ENCODE peak calls at places on chromosomes 7 and 10, in six cellular contexts. P, F, B, N, R and W are unnamed samples.

GRCh38 chr7:37311282-37311868 is 137.3 kb downstream of the ELMO1 start:
- DNase-seq in P (peak), F (no peak), N (no peak), R (no peak), B (no peak), W (no peak)

GRCh38 chr7:157613575-157614322 is 276.9 kb downstream of the DNAJB6 start:
- DNase-seq in R (no peak), P (no peak), F (no peak), N (no peak), B (no peak), W (peak)

GRCh38 chr10:69730251-69731156 is 71.2 kb upstream of the COL13A1 start:
- DNase-seq in P (no peak), N (no peak), B (no peak), R (peak), F (no peak), W (no peak)

GRCh38 chr7:148772297-148773089 is 73.8 kb downstream of the CUL1 start:
- DNase-seq in F (peak), R (no peak), N (no peak), B (no peak), P (peak), W (no peak)

GRCh38 chr7:22943997-22944396 is 69.9 kb downstream of the HYCC1 start:
- DNase-seq in N (no peak), F (no peak), R (peak), B (no peak), P (no peak), W (peak)

GRCh38 chr7:125611582-125611981 is 682.0 kb upstream of the POT1 start:
- DNase-seq in N (no peak), F (no peak), R (no peak), B (no peak), P (no peak), W (no peak)

GRCh38 chr7:39096220-39096619 is 118.5 kb downstream of the POU6F2 start:
- DNase-seq in B (no peak), R (no peak), N (no peak), P (no peak), F (no peak), W (no peak)

GRCh38 chr7:53218730-53219504 is 183.5 kb downstream of the POM121L12 start:
- DNase-seq in B (no peak), P (no peak), N (peak), R (peak), F (no peak), W (peak)

GRCh38 chr10:48509061-48509772 is 95.7 kb downstream of the ARHGAP22 start:
- DNase-seq in P (no peak), R (peak), N (no peak), F (no peak), B (no peak), W (no peak)

GRCh38 chr10:308572-309085 is 173.4 kb downstream of the ZMYND11 start:
- DNase-seq in P (no peak), B (no peak), R (no peak), F (no peak), N (peak), W (no peak)

GRCh38 chr10:129094813-129095212 is 372.2 kb upstream of the MGMT start:
- DNase-seq in P (no peak), N (no peak), F (no peak), R (no peak), B (no peak), W (no peak)

GRCh38 chr7:48088559-48089414 is at the start of gene UPP1:
- DNase-seq in F (peak), B (peak), N (peak), R (peak), P (peak), W (peak)

GRCh38 chr10:99775850-99776249 is 6.6 kb upstream of the ABCC2 start:
- DNase-seq in N (no peak), B (no peak), F (peak), R (no peak), P (peak), W (no peak)

GRCh38 chr10:50552771-50553535 is 70.8 kb downstream of the SGMS1 start:
- DNase-seq in R (no peak), F (no peak), N (no peak), P (peak), B (no peak), W (no peak)

GRCh38 chr10:32360241-32360640 is 13.3 kb upstream of the EPC1 start:
- DNase-seq in F (no peak), R (no peak), B (no peak), N (no peak), P (no peak), W (no peak)

GRCh38 chr10:93437000-93437945 is 44.9 kb downstream of the MYOF start:
- DNase-seq in R (peak), P (peak), N (peak), F (peak), B (peak), W (peak)

GRCh38 chr10:131514454-131514853 is 202.9 kb upstream of the TCERG1L start:
- DNase-seq in R (no peak), F (no peak), B (no peak), P (no peak), N (no peak), W (no peak)

GRCh38 chr7:66152538-66153191 is 38.0 kb downstream of the CRCP start:
- DNase-seq in F (no peak), P (peak), R (peak), B (no peak), N (no peak), W (no peak)

GRCh38 chr10:87659571-87660483 is at the start of gene PAPSS2:
- DNase-seq in R (peak), P (peak), F (peak), B (peak), N (peak), W (peak)

GRCh38 chr7:158101821-158102450 is 485.7 kb downstream of the PTPRN2 start:
- DNase-seq in R (no peak), N (no peak), P (no peak), F (no peak), B (no peak), W (no peak)

GRCh38 chr7:105493928-105494325 is 28.1 kb downstream of the PUS7 start:
- DNase-seq in R (no peak), B (peak), N (no peak), F (no peak), P (peak), W (no peak)

GRCh38 chr7:106583133-106583532 is 77.8 kb downstream of the CCDC71L start:
- DNase-seq in R (no peak), P (peak), B (no peak), N (no peak), F (no peak), W (no peak)

GRCh38 chr10:42646692-42647640 is 8.6 kb upstream of the ZNF33B start:
- DNase-seq in N (no peak), R (no peak), P (no peak), F (no peak), B (peak), W (no peak)

GRCh38 chr10:11177926-11178453 is 160.3 kb downstream of the CELF2 start:
- DNase-seq in P (no peak), N (no peak), R (peak), F (no peak), B (no peak), W (no peak)

GRCh38 chr7:150668472-150668911 is 17.0 kb upstream of the GIMAP2 start:
- DNase-seq in F (no peak), B (no peak), N (no peak), R (no peak), P (no peak), W (no peak)

GRCh38 chr7:27156508-27156898 is at the start of gene HOXA7:
- DNase-seq in R (no peak), F (peak), P (no peak), N (no peak), B (no peak), W (peak)

GRCh38 chr10:132518572-132519381 is 18.8 kb upstream of the INPP5A start:
- DNase-seq in P (no peak), F (no peak), B (peak), N (peak), R (peak), W (peak)

GRCh38 chr10:71828702-71829101 is 22.3 kb downstream of the PSAP start:
- DNase-seq in P (no peak), N (no peak), F (no peak), B (no peak), R (no peak), W (peak)

GRCh38 chr10:62112325-62112724 is 156.3 kb downstream of the RTKN2 start:
- DNase-seq in P (peak), F (no peak), B (no peak), R (no peak), N (no peak), W (no peak)

GRCh38 chr7:106112118-106112971 is at the start of gene SYPL1:
- DNase-seq in N (peak), F (peak), B (peak), R (peak), P (peak), W (peak)

GRCh38 chr10:422232-422631 is 267.2 kb downstream of the DIP2C start:
- DNase-seq in R (no peak), N (no peak), P (no peak), F (no peak), B (no peak), W (no peak)

GRCh38 chr7:129433823-129434171 is 435 bp upstream of the STRIP2 start:
- DNase-seq in N (no peak), B (no peak), F (peak), R (no peak), P (no peak), W (no peak)
- H3K27ac ChIP-seq in N (no peak), B (no peak), F (peak), R (peak), P (no peak), W (no peak)

DNA sequence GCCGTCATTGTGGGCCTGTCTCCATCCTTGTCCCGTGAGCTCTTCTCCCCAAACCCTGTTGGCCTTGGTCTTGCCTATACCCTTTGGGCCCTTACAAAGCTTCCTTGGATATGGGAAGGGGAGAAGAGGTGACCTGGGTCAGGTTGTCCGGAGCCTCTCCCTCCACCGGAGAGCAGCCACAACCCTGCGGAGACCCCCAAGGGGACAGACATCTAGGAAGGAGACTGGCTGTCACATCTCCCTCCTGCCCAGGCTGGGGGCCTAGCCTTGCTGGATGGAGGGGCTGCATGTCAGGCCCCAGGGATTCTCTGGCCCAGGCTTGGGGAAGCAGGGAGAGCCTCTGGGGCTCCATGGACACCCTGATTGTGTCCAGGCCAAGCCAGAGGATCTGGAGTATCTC is 11.8 kb downstream of the NACAD start:
- DNase-seq in B (no peak), P (no peak), R (no peak), F (no peak), N (no peak), W (peak)
- H3K4me3 ChIP-seq in B (no peak), P (no peak), R (no peak), F (no peak), N (no peak), W (no peak)

GRCh38 chr10:125039354-125039769 is 97.4 kb downstream of the ZRANB1 start:
- DNase-seq in N (no peak), B (no peak), F (no peak), R (no peak), P (no peak), W (peak)

GRCh38 chr10:125049216-125049903 is 107.4 kb downstream of the ZRANB1 start:
- DNase-seq in R (no peak), B (no peak), P (no peak), N (no peak), F (no peak), W (peak)

GRCh38 chr10:125041856-125042506 is 100.1 kb downstream of the ZRANB1 start:
- DNase-seq in N (no peak), P (no peak), R (no peak), F (no peak), B (no peak), W (no peak)

GRCh38 chr10:125048101-125048864 is 106.4 kb downstream of the ZRANB1 start:
- DNase-seq in F (peak), N (peak), P (peak), R (peak), B (peak), W (peak)

DNA sequence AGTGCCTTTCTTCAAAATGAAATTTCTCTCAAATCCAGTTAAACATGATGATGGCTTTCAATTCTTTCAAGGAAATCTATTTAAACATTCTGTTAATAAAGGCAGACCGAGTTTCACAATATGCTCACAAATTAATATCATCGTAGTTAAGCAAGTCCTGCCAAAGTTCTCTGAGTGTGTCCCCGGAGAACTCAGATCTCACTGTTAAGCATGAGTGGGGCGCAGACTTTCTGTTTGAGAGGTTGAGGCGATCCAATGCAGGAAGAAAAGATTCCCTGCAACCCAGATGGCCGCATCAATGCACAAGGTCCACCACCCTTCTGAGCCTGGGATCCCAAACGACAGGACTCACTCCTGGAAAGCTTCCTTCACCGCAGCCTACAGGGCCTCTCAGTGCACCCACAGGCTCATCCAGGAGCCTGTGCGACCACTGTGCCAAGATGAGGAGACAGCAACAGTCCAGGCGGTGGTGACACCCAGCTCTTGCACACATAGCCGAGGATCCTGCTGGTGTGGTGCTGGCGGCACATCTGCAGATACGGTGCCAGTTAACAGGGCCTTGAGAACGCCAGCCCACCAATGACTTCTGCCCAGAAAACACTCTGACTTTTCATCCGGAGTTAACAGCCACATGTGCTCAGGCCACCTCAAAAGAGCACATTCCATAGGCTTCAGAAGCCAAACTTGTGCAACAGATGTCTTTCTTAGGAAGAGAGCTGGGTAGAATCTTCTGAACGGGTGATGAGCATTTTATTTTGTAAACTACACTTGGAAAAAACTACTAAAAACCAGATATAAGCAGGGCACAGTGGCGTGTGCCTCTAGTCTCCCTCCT is 102.1 kb downstream of the ZRANB1 start:
- DNase-seq in F (no peak), N (no peak), R (no peak), P (no peak), B (no peak), W (peak)
- H3K27ac ChIP-seq in F (peak), N (no peak), R (no peak), P (no peak), B (peak), W (peak)

GRCh38 chr7:120276720-120277119 is 3.7 kb downstream of the KCND2 start:
- DNase-seq in N (no peak), P (no peak), R (no peak), F (no peak), B (no peak), W (no peak)
- H3K4me3 ChIP-seq in N (no peak), P (no peak), R (no peak), F (no peak), B (no peak), W (no peak)

GRCh38 chr7:112084506-112084905 is 121.7 kb downstream of the DOCK4 start:
- DNase-seq in F (no peak), R (no peak), N (no peak), P (no peak), B (no peak), W (no peak)
- H3K27ac ChIP-seq in F (peak), R (no peak), N (no peak), P (no peak), B (no peak), W (no peak)

GRCh38 chr10:123149568-123150228 is 1.8 kb downstream of the HMX2 start:
- DNase-seq in N (no peak), R (peak), B (no peak), F (no peak), P (no peak), W (peak)

GRCh38 chr10:123146892-123147634 is 873 bp upstream of the HMX2 start:
- DNase-seq in F (no peak), N (no peak), P (no peak), R (no peak), B (no peak), W (no peak)

GRCh38 chr10:123147635-123148413 is at the start of gene HMX2:
- DNase-seq in R (peak), F (no peak), B (no peak), P (no peak), N (no peak), W (peak)

GRCh38 chr10:123149162-123149567 is 1.2 kb downstream of the HMX2 start:
- DNase-seq in R (no peak), N (no peak), B (no peak), F (no peak), P (no peak), W (no peak)

GRCh38 chr10:123148414-123149161 is 652 bp downstream of the HMX2 start:
- DNase-seq in R (no peak), N (no peak), P (peak), F (no peak), B (no peak), W (no peak)
- H3K4me3 ChIP-seq in R (peak), N (no peak), P (peak), F (peak), B (no peak), W (no peak)

GRCh38 chr10:102501201-102502028 is 1.1 kb downstream of the ACTR1A start:
- DNase-seq in F (no peak), R (no peak), B (no peak), P (peak), N (no peak), W (peak)
- H3K27ac ChIP-seq in F (peak), R (peak), B (peak), P (peak), N (no peak), W (no peak)

GRCh38 chr7:69699949-69700715 is 101.9 kb downstream of the AUTS2 start:
- DNase-seq in B (no peak), F (no peak), R (no peak), N (no peak), P (no peak), W (no peak)
- H3K4me3 ChIP-seq in B (no peak), F (no peak), R (no peak), N (no peak), P (no peak), W (no peak)